ENCODE peak calls at places on chromosomes 13 and 19, in seven cellular contexts. B is KBM-7; N is fibroblast of the aortic adventitia; I is midbrain; E is LHCN-M2; K is stimulated activated CD8-positive, alpha-beta memory T cell treated with anti-CD3 and anti-CD28 coated beads, Interleukin-15, amount 100 ng/mL, for 4 hours; Q is posterior vena cava. X is an unnamed sample.

GRCh38 chr13:100987993-100988392 is 313.4 kb upstream of the TMTC4 start:
- DNase-seq in B (no peak), N (peak; percentile 62), I (peak; percentile 41), E (peak; percentile 26), K (no peak), Q (no peak), X (no peak)

GRCh38 chr13:40779796-40780285 is 8.9 kb upstream of the MRPS31 start:
- DNase-seq in B (no peak), N (no peak), I (no peak), E (no peak), K (no peak), Q (no peak), X (no peak)

GRCh38 chr13:33544308-33544707 is 258.8 kb upstream of the STARD13 start:
- DNase-seq in B (no peak), N (no peak), I (no peak), E (no peak), K (no peak), Q (no peak), X (no peak)

GRCh38 chr13:30153871-30154426 is 153.4 kb downstream of the KATNAL1 start:
- DNase-seq in B (no peak), N (no peak), I (no peak), E (no peak), K (no peak), Q (no peak), X (no peak)

GRCh38 chr13:59522652-59523051 is 641.1 kb downstream of the DIAPH3 start:
- DNase-seq in B (no peak), N (no peak), I (no peak), E (no peak), K (no peak), Q (no peak), X (no peak)

GRCh38 chr19:39428309-39429112 is 7.2 kb downstream of the RPS16 start:
- DNase-seq in B (no peak), N (peak; percentile 87), I (no peak), E (peak; percentile 75), K (no peak), Q (peak; percentile 93), X (no peak)

GRCh38 chr19:1169921-1170885 is 3.9 kb downstream of the SBNO2 start:
- DNase-seq in B (no peak), N (peak; percentile 80), I (no peak), E (no peak), K (no peak), Q (peak; percentile 84), X (no peak)

GRCh38 chr13:50222569-50223332 is 207.5 kb downstream of the KCNRG start:
- DNase-seq in B (peak; percentile 53), N (peak; percentile 95), I (peak; percentile 30), E (peak; percentile 82), K (no peak), Q (peak; percentile 93), X (no peak)

GRCh38 chr19:36213793-36214387 is 575 bp downstream of the ZNF565 start:
- DNase-seq in B (no peak), N (no peak), I (no peak), E (no peak), K (peak; percentile 19), Q (no peak), X (peak; percentile 2)

GRCh38 chr19:16224266-16225045 is 26.7 kb downstream of the AP1M1 start:
- DNase-seq in B (no peak), N (no peak), I (no peak), E (no peak), K (no peak), Q (no peak), X (no peak)

GRCh38 chr13:56907766-56908165 is 233.0 kb upstream of the PRR20A start:
- DNase-seq in B (no peak), N (no peak), I (no peak), E (no peak), K (no peak), Q (no peak), X (no peak)

GRCh38 chr19:39401549-39402416 is 4.9 kb upstream of the ZFP36 start:
- DNase-seq in B (peak; percentile 42), N (peak; percentile 77), I (no peak), E (peak; percentile 63), K (peak; percentile 70), Q (peak; percentile 91), X (peak; percentile 79)

GRCh38 chr13:112441226-112441625 is 65.1 kb downstream of the SPACA7 start:
- DNase-seq in B (no peak), N (no peak), I (no peak), E (no peak), K (no peak), Q (no peak), X (no peak)

GRCh38 chr19:6610934-6611370 is 20.0 kb upstream of the CD70 start:
- DNase-seq in B (no peak), N (peak; percentile 99), I (no peak), E (peak; percentile 88), K (no peak), Q (no peak), X (no peak)

GRCh38 chr19:18966304-18966703 is 25.3 kb upstream of the HOMER3 start:
- DNase-seq in B (peak; percentile 52), N (no peak), I (no peak), E (no peak), K (no peak), Q (no peak), X (no peak)

GRCh38 chr19:22528956-22529355 is 105.2 kb upstream of the ZNF492 start:
- DNase-seq in B (no peak), N (no peak), I (no peak), E (no peak), K (no peak), Q (no peak), X (no peak)

GRCh38 chr19:40974633-40975037 is 16.4 kb upstream of the CYP2B6 start:
- DNase-seq in B (peak; percentile 71), N (peak; percentile 86), I (peak; percentile 55), E (peak; percentile 52), K (peak; percentile 58), Q (no peak), X (peak; percentile 68)

X was measured in stimulated activated CD4-positive, alpha-beta T cell treated with anti-CD3 and anti-CD28 coated beads, Interleukin-4, amount 100 ng/mL, for 4 hours.